ENCODE peak calls at places on chromosome 16, in four cellular contexts. R is endothelial cell, V is H9, S is lower leg skin. U is an unnamed sample.

GRCh38 chr16:9408297-9408696 is 316.9 kb downstream of the HAPSTR1 start:
- DNase-seq in R (no peak), V (no peak), S (no peak), U (no peak)

GRCh38 chr16:69286941-69287713 is 24.0 kb upstream of the VPS4A start:
- DNase-seq in R (peak; percentile 28), V (no peak), S (peak; percentile 31), U (peak; percentile 43)

GRCh38 chr16:58518980-58519368 is 3.7 kb downstream of the SETD6 start:
- DNase-seq in R (no peak), V (no peak), S (no peak), U (no peak)

GRCh38 chr16:51165043-51165442 is 14.0 kb upstream of the SALL1 start:
- DNase-seq in R (no peak), V (no peak), S (no peak), U (no peak)

GRCh38 chr16:27243725-27244362 is 24.7 kb downstream of the NSMCE1 start:
- DNase-seq in R (no peak), V (peak; percentile 10), S (no peak), U (no peak)

GRCh38 chr16:17275076-17275732 is 195.6 kb downstream of the XYLT1 start:
- DNase-seq in R (no peak), V (no peak), S (no peak), U (no peak)

GRCh38 chr16:67406628-67407027 is 9.6 kb downstream of the ZDHHC1 start:
- DNase-seq in R (no peak), V (no peak), S (no peak), U (no peak)

GRCh38 chr16:75555213-75555706 is 792 bp downstream of the TMEM231 start:
- DNase-seq in R (peak; percentile 80), V (peak; percentile 94), S (peak; percentile 59), U (peak; percentile 91)

GRCh38 chr16:7722761-7723160 is 390.1 kb downstream of the RBFOX1 start:
- DNase-seq in R (no peak), V (no peak), S (no peak), U (no peak)

GRCh38 chr16:24876231-24876630 is 30.5 kb downstream of the SLC5A11 start:
- DNase-seq in R (no peak), V (no peak), S (no peak), U (no peak)

GRCh38 chr16:86928517-86929148 is 350.3 kb downstream of the FOXL1 start:
- DNase-seq in R (no peak), V (no peak), S (no peak), U (no peak)

GRCh38 chr16:70638814-70639792 is 7.3 kb upstream of the IL34 start:
- DNase-seq in R (no peak), V (no peak), S (no peak), U (peak; percentile 58)

GRCh38 chr16:71834291-71834690 is 11.5 kb upstream of the ATXN1L start:
- DNase-seq in R (no peak), V (no peak), S (no peak), U (no peak)

GRCh38 chr16:50245417-50246298 is 20.7 kb upstream of the ADCY7 start:
- DNase-seq in R (peak; percentile 30), V (no peak), S (peak; percentile 79), U (peak; percentile 67)

GRCh38 chr16:81767987-81768592 is 11.0 kb upstream of the PLCG2 start:
- DNase-seq in R (no peak), V (no peak), S (no peak), U (no peak)

GRCh38 chr16:6349725-6350124 is 982.9 kb upstream of the RBFOX1 start:
- DNase-seq in R (no peak), V (no peak), S (no peak), U (no peak)

GRCh38 chr16:75110637-75111513 is 5.7 kb downstream of the LDHD start:
- DNase-seq in R (peak; percentile 88), V (peak; percentile 89), S (peak; percentile 89), U (peak; percentile 88)

GRCh38 chr16:82182237-82183003 is 12.4 kb upstream of the MPHOSPH6 start:
- DNase-seq in R (no peak), V (no peak), S (no peak), U (no peak)

GRCh38 chr16:88478115-88478514 is 25.0 kb downstream of the ZFPM1 start:
- DNase-seq in R (no peak), V (no peak), S (no peak), U (no peak)

GRCh38 chr16:89392881-89393730 is 97.3 kb downstream of the ANKRD11 start:
- DNase-seq in R (peak; percentile 35), V (peak; percentile 74), S (no peak), U (no peak)

GRCh38 chr16:86424413-86424812 is 85.9 kb upstream of the FOXF1 start:
- DNase-seq in R (no peak), V (no peak), S (no peak), U (no peak)

GRCh38 chr16:67013238-67013822 is 15.6 kb upstream of the CBFB start:
- DNase-seq in R (no peak), V (no peak), S (no peak), U (peak; percentile 48)

GRCh38 chr16:53713403-53714013 is 9.6 kb downstream of the FTO start:
- DNase-seq in R (no peak), V (no peak), S (no peak), U (no peak)

GRCh38 chr16:69199382-69199781 is 12.4 kb downstream of the SNTB2 start:
- DNase-seq in R (no peak), V (no peak), S (no peak), U (no peak)

GRCh38 chr16:70706948-70707465 is 21.2 kb upstream of the MTSS2 start:
- DNase-seq in R (no peak), V (no peak), S (no peak), U (no peak)

GRCh38 chr16:31451681-31452351 is 7.5 kb upstream of the ARMC5 start:
- DNase-seq in R (peak; percentile 59), V (peak; percentile 74), S (no peak), U (peak; percentile 78)